ENCODE peak calls at places on chromosomes 5 and 9, in five cellular contexts. One of them, this sample, is unnamed.

GRCh38 chr9:318646-319045 is 104.0 kb downstream of the DOCK8 start:
- DNase-seq in astrocyte: no peak
- DNase-seq in GM12878: no peak
- DNase-seq in hepatocyte: no peak
- DNase-seq in HepG2: no peak
- DNase-seq in this sample: no peak

GRCh38 chr9:117744856-117745389 is 40.7 kb downstream of the TLR4 start:
- DNase-seq in astrocyte: peak; percentile 12
- DNase-seq in GM12878: no peak
- DNase-seq in hepatocyte: peak; percentile 8
- DNase-seq in HepG2: no peak
- DNase-seq in this sample: no peak

GRCh38 chr5:138963763-138964371 is 88.7 kb upstream of the LRRTM2 start:
- DNase-seq in astrocyte: no peak
- DNase-seq in GM12878: no peak
- DNase-seq in hepatocyte: no peak
- DNase-seq in HepG2: peak; percentile 58
- DNase-seq in this sample: no peak

GRCh38 chr9:87194471-87194870 is 247.2 kb upstream of the GAS1 start:
- DNase-seq in astrocyte: peak; percentile 93
- DNase-seq in GM12878: no peak
- DNase-seq in hepatocyte: peak; percentile 37
- DNase-seq in HepG2: no peak
- DNase-seq in this sample: no peak

GRCh38 chr5:4862500-4862899 is 277.6 kb upstream of the ADAMTS16 start:
- DNase-seq in astrocyte: peak; percentile 33
- DNase-seq in GM12878: no peak
- DNase-seq in hepatocyte: peak; percentile 60
- DNase-seq in HepG2: peak; percentile 35
- DNase-seq in this sample: peak; percentile 41

GRCh38 chr5:132979367-132979935 is 16.0 kb upstream of the AFF4 start:
- DNase-seq in astrocyte: peak; percentile 47
- DNase-seq in GM12878: no peak
- DNase-seq in hepatocyte: no peak
- DNase-seq in HepG2: peak; percentile 9
- DNase-seq in this sample: no peak

GRCh38 chr5:73514418-73514817 is 16.2 kb downstream of the BTF3 start:
- DNase-seq in astrocyte: no peak
- DNase-seq in GM12878: no peak
- DNase-seq in hepatocyte: no peak
- DNase-seq in HepG2: no peak
- DNase-seq in this sample: no peak

GRCh38 chr5:172113036-172113435 is 75.0 kb downstream of the STK10 start:
- DNase-seq in astrocyte: peak; percentile 61
- DNase-seq in GM12878: peak; percentile 68
- DNase-seq in hepatocyte: no peak
- DNase-seq in HepG2: no peak
- DNase-seq in this sample: peak; percentile 57

GRCh38 chr9:86624616-86625015 is 270.4 kb upstream of the TUT7 start:
- DNase-seq in astrocyte: no peak
- DNase-seq in GM12878: no peak
- DNase-seq in hepatocyte: no peak
- DNase-seq in HepG2: no peak
- DNase-seq in this sample: no peak

GRCh38 chr9:126658964-126659555 is 45.3 kb downstream of the LMX1B start:
- DNase-seq in astrocyte: no peak
- DNase-seq in GM12878: no peak
- DNase-seq in hepatocyte: no peak
- DNase-seq in HepG2: no peak
- DNase-seq in this sample: no peak

GRCh38 chr5:147912015-147912414 is 5.7 kb upstream of the C5orf46 start:
- DNase-seq in astrocyte: no peak
- DNase-seq in GM12878: no peak
- DNase-seq in hepatocyte: no peak
- DNase-seq in HepG2: no peak
- DNase-seq in this sample: no peak

GRCh38 chr5:142445266-142445665 is 120.4 kb upstream of the SPRY4 start:
- DNase-seq in astrocyte: peak; percentile 52
- DNase-seq in GM12878: no peak
- DNase-seq in hepatocyte: no peak
- DNase-seq in HepG2: no peak
- DNase-seq in this sample: no peak

GRCh38 chr5:37774912-37775483 is 64.8 kb downstream of the GDNF start:
- DNase-seq in astrocyte: no peak
- DNase-seq in GM12878: peak; percentile 5
- DNase-seq in hepatocyte: no peak
- DNase-seq in HepG2: peak; percentile 13
- DNase-seq in this sample: peak; percentile 7

GRCh38 chr5:58836351-58836750 is 253.5 kb downstream of the RAB3C start:
- DNase-seq in astrocyte: no peak
- DNase-seq in GM12878: no peak
- DNase-seq in hepatocyte: no peak
- DNase-seq in HepG2: no peak
- DNase-seq in this sample: no peak

GRCh38 chr9:128771745-128772519 is at the start of gene ZER1:
- DNase-seq in astrocyte: peak; percentile 67
- DNase-seq in GM12878: peak; percentile 24
- DNase-seq in hepatocyte: peak; percentile 97
- DNase-seq in HepG2: peak; percentile 67
- DNase-seq in this sample: peak; percentile 94
- H2AFZ ChIP-seq in astrocyte: peak within 1 kb of the TSS; percentile 100
- H2AFZ ChIP-seq in GM12878: peak within 1 kb of the TSS; percentile 99
- H2AFZ ChIP-seq in hepatocyte: peak within 1 kb of the TSS; percentile 96
- H2AFZ ChIP-seq in HepG2: peak within 1 kb of the TSS; percentile 60
- H2AFZ ChIP-seq in this sample: peak within 1 kb of the TSS; percentile 67

DNA sequence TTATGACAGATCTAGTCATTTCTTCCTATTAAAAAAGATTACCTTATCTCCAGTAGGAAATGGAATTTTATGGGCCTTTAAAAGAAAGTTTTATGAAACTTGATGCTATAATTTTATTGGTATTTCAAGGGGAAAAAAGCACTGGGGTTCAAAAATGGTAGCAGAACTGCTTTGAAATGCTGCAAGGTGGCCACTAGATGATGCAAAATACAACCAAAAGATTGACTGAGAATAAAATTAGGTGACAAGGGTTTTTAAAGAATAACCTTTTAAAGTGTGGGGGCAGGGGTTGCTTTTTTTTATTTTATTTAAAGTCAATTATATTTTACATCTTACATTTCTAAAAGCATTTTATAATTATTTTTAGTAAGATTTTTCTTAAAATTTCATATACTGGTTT is 61.7 kb downstream of the KLF9 start:
- DNase-seq in astrocyte: no peak
- DNase-seq in GM12878: no peak
- DNase-seq in hepatocyte: no peak
- DNase-seq in HepG2: no peak
- DNase-seq in this sample: no peak
- TF ChIP-seq CTCF in astrocyte: peak; percentile 28
- TF ChIP-seq CTCF in GM12878: peak; percentile 45
- TF ChIP-seq CTCF in hepatocyte: peak; percentile 42
- TF ChIP-seq CTCF in HepG2: peak; percentile 27
- TF ChIP-seq CTCF in this sample: peak; percentile 37

DNA sequence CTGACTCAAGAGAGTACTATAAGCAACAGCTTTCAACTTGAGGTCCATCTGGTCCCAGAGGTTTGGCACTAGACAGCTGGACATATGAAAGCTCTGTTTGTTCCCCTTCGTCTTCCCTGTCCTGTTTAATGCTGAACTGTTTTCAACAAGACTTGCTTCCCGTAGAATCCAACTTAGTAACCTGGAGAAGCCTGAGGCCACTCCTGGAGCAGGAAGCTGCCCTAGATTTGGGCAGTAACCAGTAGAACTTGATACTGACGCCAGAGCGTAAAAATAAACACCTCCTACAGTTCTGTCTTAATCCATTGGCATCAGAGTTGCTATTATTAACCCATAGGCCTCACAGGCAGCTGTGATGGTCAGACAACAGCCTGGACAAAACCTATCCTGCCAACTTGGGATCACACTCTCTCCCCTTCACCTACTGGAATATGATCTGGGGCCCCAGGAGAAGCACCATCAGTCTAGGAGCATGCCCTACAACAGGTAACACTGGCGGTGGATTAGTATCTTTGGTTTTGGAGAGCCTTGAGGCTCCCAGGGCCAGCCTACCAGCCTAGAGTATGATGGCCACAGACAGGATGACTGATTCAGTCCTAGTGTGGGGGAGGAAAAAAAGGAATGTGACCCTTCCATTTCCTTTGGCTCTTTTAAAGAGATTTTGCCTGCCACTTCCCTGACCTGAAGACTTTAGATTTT is 29.2 kb downstream of the RUSC2 start:
- DNase-seq in astrocyte: peak; percentile 61
- DNase-seq in GM12878: no peak
- DNase-seq in hepatocyte: no peak
- DNase-seq in HepG2: no peak
- DNase-seq in this sample: no peak
- H3K4me1 ChIP-seq in astrocyte: peaks cover 77% of the 10 kb centered on the region
- H3K4me1 ChIP-seq in GM12878: no peaks in the 10 kb centered on the region
- H3K4me1 ChIP-seq in hepatocyte: peaks cover 40% of the 10 kb centered on the region
- H3K4me1 ChIP-seq in HepG2: peaks cover 66% of the 10 kb centered on the region
- H3K4me1 ChIP-seq in this sample: no peaks in the 10 kb centered on the region

GRCh38 chr5:149309354-149309753 is 35.9 kb upstream of the GRPEL2 start:
- DNase-seq in astrocyte: no peak
- DNase-seq in GM12878: no peak
- DNase-seq in hepatocyte: no peak
- DNase-seq in HepG2: no peak
- DNase-seq in this sample: no peak
- H2AFZ ChIP-seq in astrocyte: no peak overlapping the region
- H2AFZ ChIP-seq in GM12878: no peak overlapping the region
- H2AFZ ChIP-seq in hepatocyte: no peak overlapping the region
- H2AFZ ChIP-seq in HepG2: no peak overlapping the region
- H2AFZ ChIP-seq in this sample: no peak overlapping the region

GRCh38 chr9:130805510-130806387 is 29.3 kb upstream of the ABL1 start:
- DNase-seq in astrocyte: no peak
- DNase-seq in GM12878: peak; percentile 61
- DNase-seq in hepatocyte: no peak
- DNase-seq in HepG2: no peak
- DNase-seq in this sample: peak; percentile 12

GRCh38 chr9:130810609-130811136 is 24.4 kb upstream of the ABL1 start:
- DNase-seq in astrocyte: no peak
- DNase-seq in GM12878: no peak
- DNase-seq in hepatocyte: no peak
- DNase-seq in HepG2: no peak
- DNase-seq in this sample: no peak

GRCh38 chr9:130806388-130806716 is 28.7 kb upstream of the ABL1 start:
- DNase-seq in astrocyte: no peak
- DNase-seq in GM12878: no peak
- DNase-seq in hepatocyte: no peak
- DNase-seq in HepG2: no peak
- DNase-seq in this sample: peak; percentile 19
- TF ChIP-seq CTCF in astrocyte: no peak
- TF ChIP-seq CTCF in GM12878: no peak
- TF ChIP-seq CTCF in hepatocyte: no peak
- TF ChIP-seq CTCF in HepG2: no peak
- TF ChIP-seq CTCF in this sample: no peak

GRCh38 chr5:119363271-119363670 is 7.5 kb downstream of the TNFAIP8 start:
- DNase-seq in astrocyte: no peak
- DNase-seq in GM12878: no peak
- DNase-seq in hepatocyte: no peak
- DNase-seq in HepG2: no peak
- DNase-seq in this sample: no peak
- H3K4me1 ChIP-seq in astrocyte: peaks cover 13% of the 10 kb centered on the region
- H3K4me1 ChIP-seq in GM12878: peaks cover 61% of the 10 kb centered on the region
- H3K4me1 ChIP-seq in hepatocyte: peaks cover 16% of the 10 kb centered on the region
- H3K4me1 ChIP-seq in HepG2: peaks cover 12% of the 10 kb centered on the region
- H3K4me1 ChIP-seq in this sample: peaks cover 67% of the 10 kb centered on the region

GRCh38 chr9:100286257-100286656 is 66.5 kb downstream of the TEX10 start:
- DNase-seq in astrocyte: no peak
- DNase-seq in GM12878: no peak
- DNase-seq in hepatocyte: no peak
- DNase-seq in HepG2: no peak
- DNase-seq in this sample: no peak

GRCh38 chr9:100287186-100287585 is 65.6 kb downstream of the TEX10 start:
- DNase-seq in astrocyte: peak; percentile 8
- DNase-seq in GM12878: no peak
- DNase-seq in hepatocyte: no peak
- DNase-seq in HepG2: no peak
- DNase-seq in this sample: no peak

GRCh38 chr9:100285080-100285479 is 67.7 kb downstream of the TEX10 start:
- DNase-seq in astrocyte: no peak
- DNase-seq in GM12878: no peak
- DNase-seq in hepatocyte: no peak
- DNase-seq in HepG2: no peak
- DNase-seq in this sample: no peak

GRCh38 chr9:100284247-100284646 is 68.5 kb downstream of the TEX10 start:
- DNase-seq in astrocyte: no peak
- DNase-seq in GM12878: no peak
- DNase-seq in hepatocyte: no peak
- DNase-seq in HepG2: no peak
- DNase-seq in this sample: no peak

DNA sequence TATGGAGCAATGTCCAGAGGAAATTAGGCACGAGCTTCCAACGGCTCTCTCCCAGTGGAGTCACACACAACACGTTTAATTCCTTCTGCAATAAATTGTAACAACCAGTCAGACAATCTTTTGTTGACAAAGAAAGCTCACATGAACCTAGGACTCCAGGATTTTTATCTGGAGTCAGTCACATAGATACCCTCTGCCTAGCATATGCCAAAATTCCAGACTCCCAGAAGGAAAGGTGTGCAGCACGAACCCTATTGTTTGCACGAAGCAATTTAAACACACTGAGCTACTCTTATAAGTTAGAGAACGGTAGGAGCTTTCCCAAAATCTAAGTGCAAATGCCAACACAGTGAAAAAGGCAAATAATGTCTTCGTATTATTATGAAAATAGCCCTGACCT is 67.1 kb downstream of the TEX10 start:
- DNase-seq in astrocyte: no peak
- DNase-seq in GM12878: no peak
- DNase-seq in hepatocyte: no peak
- DNase-seq in HepG2: no peak
- DNase-seq in this sample: no peak
- H2AFZ ChIP-seq in astrocyte: no peak overlapping the region
- H2AFZ ChIP-seq in GM12878: no peak overlapping the region
- H2AFZ ChIP-seq in hepatocyte: no peak overlapping the region
- H2AFZ ChIP-seq in HepG2: no peak overlapping the region
- H2AFZ ChIP-seq in this sample: no peak overlapping the region

GRCh38 chr5:13558408-13558807 is 386.1 kb downstream of the DNAH5 start:
- DNase-seq in astrocyte: no peak
- DNase-seq in GM12878: no peak
- DNase-seq in hepatocyte: no peak
- DNase-seq in HepG2: no peak
- DNase-seq in this sample: no peak
- TF ChIP-seq CTCF in astrocyte: no peak
- TF ChIP-seq CTCF in GM12878: no peak
- TF ChIP-seq CTCF in hepatocyte: no peak
- TF ChIP-seq CTCF in HepG2: no peak
- TF ChIP-seq CTCF in this sample: no peak

GRCh38 chr9:121692606-121693505 is 41.4 kb downstream of the DAB2IP start:
- DNase-seq in astrocyte: peak; percentile 47
- DNase-seq in GM12878: no peak
- DNase-seq in hepatocyte: peak; percentile 77
- DNase-seq in HepG2: peak; percentile 81
- DNase-seq in this sample: no peak
- H3K4me1 ChIP-seq in astrocyte: peaks cover 10% of the 10 kb centered on the region
- H3K4me1 ChIP-seq in GM12878: no peaks in the 10 kb centered on the region
- H3K4me1 ChIP-seq in hepatocyte: peaks cover 18% of the 10 kb centered on the region
- H3K4me1 ChIP-seq in HepG2: peaks cover 34% of the 10 kb centered on the region
- H3K4me1 ChIP-seq in this sample: peaks cover 22% of the 10 kb centered on the region

GRCh38 chr5:167576928-167577327 is 714.5 kb upstream of the WWC1 start:
- DNase-seq in astrocyte: no peak
- DNase-seq in GM12878: no peak
- DNase-seq in hepatocyte: no peak
- DNase-seq in HepG2: no peak
- DNase-seq in this sample: no peak
- H2AFZ ChIP-seq in astrocyte: no peak overlapping the region
- H2AFZ ChIP-seq in GM12878: no peak overlapping the region
- H2AFZ ChIP-seq in hepatocyte: no peak overlapping the region
- H2AFZ ChIP-seq in HepG2: no peak overlapping the region
- H2AFZ ChIP-seq in this sample: no peak overlapping the region